ENCODE peak calls at places on chromosomes 2 and 18, in seven cellular contexts. N, B, X, M, F, R and A are unnamed samples. For H3K36me3, the result is how much of the 10 kb centered on the place peaks cover.

GRCh38 chr2:43210467-43211303 is 15.7 kb downstream of the ZFP36L2 start:
- DNase-seq in N (peak), M (peak), X (peak), B (no peak), F (no peak), R (peak), A (peak)

GRCh38 chr2:149849133-149849532 is 261.6 kb upstream of the MMADHC start:
- DNase-seq in R (no peak), M (no peak), N (no peak), X (no peak), B (no peak), F (no peak), A (no peak)

GRCh38 chr2:1233280-1233679 is 180.0 kb upstream of the TPO start:
- DNase-seq in B (no peak), R (no peak), F (no peak), X (no peak), N (no peak), M (no peak), A (no peak)

GRCh38 chr2:226478121-226478809 is 321.4 kb downstream of the IRS1 start:
- DNase-seq in R (peak), N (peak), M (peak), B (no peak), X (peak), F (peak), A (peak)

GRCh38 chr2:128642801-128643200 is 324.1 kb upstream of the HS6ST1 start:
- DNase-seq in N (no peak), F (no peak), X (peak), R (no peak), B (no peak), M (no peak), A (no peak)

GRCh38 chr18:75478996-75479870 is 51.7 kb upstream of the SMIM21 start:
- DNase-seq in R (peak), N (no peak), M (peak), B (no peak), F (no peak), X (no peak), A (no peak)

GRCh38 chr2:171847627-171848026 is 46.4 kb downstream of the SLC25A12 start:
- DNase-seq in N (no peak), R (no peak), F (no peak), M (no peak), X (no peak), B (no peak), A (no peak)

GRCh38 chr2:101516833-101517690 is 42.1 kb upstream of the RFX8 start:
- DNase-seq in M (no peak), F (no peak), X (peak), R (peak), N (no peak), B (no peak), A (no peak)

GRCh38 chr2:75134802-75135201 is 64.5 kb downstream of the TACR1 start:
- DNase-seq in X (no peak), B (no peak), M (no peak), F (no peak), R (no peak), N (no peak), A (no peak)

GRCh38 chr2:61988462-61989366 is 83.2 kb downstream of the COMMD1 start:
- DNase-seq in R (peak), F (no peak), N (no peak), B (no peak), X (no peak), M (no peak), A (no peak)

GRCh38 chr2:229836847-229837246 is 85.0 kb downstream of the TRIP12 start:
- DNase-seq in N (no peak), F (no peak), X (no peak), R (no peak), M (no peak), B (no peak), A (no peak)

GRCh38 chr2:5474716-5475115 is 217.5 kb upstream of the SOX11 start:
- DNase-seq in X (no peak), R (no peak), M (no peak), N (no peak), B (no peak), F (no peak), A (no peak)

GRCh38 chr2:161839931-161840330 is 215.7 kb downstream of the SLC4A10 start:
- DNase-seq in R (no peak), B (no peak), M (no peak), F (no peak), X (no peak), N (no peak), A (no peak)

GRCh38 chr18:74493689-74494088 is 2.5 kb upstream of the CNDP2 start:
- DNase-seq in M (no peak), N (peak), R (peak), X (peak), F (peak), B (peak), A (no peak)

GRCh38 chr2:235768606-235769005 is 274.8 kb downstream of the AGAP1 start:
- DNase-seq in M (no peak), F (no peak), R (peak), N (no peak), X (no peak), B (no peak), A (no peak)

GRCh38 chr2:128040166-128040771 is 12.4 kb upstream of the SAP130 start:
- DNase-seq in F (no peak), N (no peak), X (no peak), M (no peak), B (no peak), R (no peak), A (no peak)

GRCh38 chr2:96816836-96817702 is 1.0 kb downstream of the CNNM3 start:
- DNase-seq in X (no peak), N (no peak), R (peak), B (no peak), F (no peak), M (no peak), A (no peak)

GRCh38 chr2:42328148-42328833 is 32.7 kb downstream of the COX7A2L start:
- DNase-seq in X (no peak), F (no peak), B (no peak), N (no peak), M (no peak), R (peak), A (no peak)

GRCh38 chr18:52652451-52652850 is 312.5 kb downstream of the DCC start:
- DNase-seq in N (no peak), R (no peak), M (no peak), F (no peak), X (no peak), B (no peak), A (no peak)

GRCh38 chr2:201891676-201892075 is 85.3 kb downstream of the CDK15 start:
- DNase-seq in F (no peak), N (no peak), R (no peak), M (no peak), X (no peak), B (no peak), A (no peak)

GRCh38 chr2:134479696-134480330 is 225.9 kb downstream of the MGAT5 start:
- DNase-seq in B (peak), F (no peak), N (no peak), X (no peak), M (no peak), R (no peak), A (no peak)

GRCh38 chr2:27362678-27363420 is 6.3 kb upstream of the GTF3C2 start:
- DNase-seq in B (no peak), M (no peak), F (no peak), N (no peak), X (no peak), R (no peak), A (no peak)

GRCh38 chr18:79523221-79523737 is 127.5 kb downstream of the NFATC1 start:
- DNase-seq in M (no peak), R (no peak), N (no peak), B (no peak), F (no peak), X (no peak), A (no peak)

GRCh38 chr2:235433860-235434259 is 60.0 kb upstream of the AGAP1 start:
- DNase-seq in N (peak), B (no peak), F (peak), R (peak), X (peak), M (peak), A (peak)

GRCh38 chr2:23286765-23287155 is 98.2 kb upstream of the KLHL29 start:
- DNase-seq in X (no peak), M (peak), F (peak), B (peak), N (peak), R (peak), A (no peak)

GRCh38 chr2:31401580-31401979 is 13.0 kb downstream of the XDH start:
- DNase-seq in X (no peak), R (peak), F (no peak), N (no peak), M (no peak), B (no peak), A (no peak)

GRCh38 chr2:231922311-231922710 is 3.9 kb downstream of the NPPC start:
- DNase-seq in R (no peak), N (no peak), F (no peak), X (no peak), B (no peak), M (no peak), A (peak)

GRCh38 chr2:203404996-203405395 is 76.8 kb downstream of the ABI2 start:
- DNase-seq in F (no peak), R (peak), M (no peak), X (no peak), N (no peak), B (no peak), A (no peak)

GRCh38 chr18:14925281-14925709 is 177.3 kb downstream of the ANKRD30B start:
- DNase-seq in X (no peak), N (no peak), B (no peak), R (no peak), F (no peak), M (no peak), A (no peak)

DNA sequence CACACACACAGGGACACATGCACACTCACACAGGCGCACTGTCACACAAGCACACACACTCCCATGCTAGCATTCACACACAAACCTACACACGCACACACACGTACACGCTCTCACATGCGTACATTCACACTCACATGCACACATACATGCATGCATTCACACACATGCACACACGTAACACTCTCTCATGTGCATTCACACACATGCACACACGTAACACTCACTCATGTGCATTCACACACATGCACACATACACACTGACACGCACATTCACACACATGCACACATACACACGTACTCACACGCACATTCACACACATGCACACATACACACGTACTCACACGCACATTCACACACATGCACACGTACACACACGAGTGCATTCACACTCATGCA is 16.3 kb downstream of the ADI1 start:
- DNase-seq in R (no peak), B (no peak), M (no peak), X (no peak), F (no peak), N (no peak), A (no peak)
- H3K36me3 ChIP-seq in R (under half), B (under half), M (under half), X (under half), F (under half), N (under half), A (half or more)

DNA sequence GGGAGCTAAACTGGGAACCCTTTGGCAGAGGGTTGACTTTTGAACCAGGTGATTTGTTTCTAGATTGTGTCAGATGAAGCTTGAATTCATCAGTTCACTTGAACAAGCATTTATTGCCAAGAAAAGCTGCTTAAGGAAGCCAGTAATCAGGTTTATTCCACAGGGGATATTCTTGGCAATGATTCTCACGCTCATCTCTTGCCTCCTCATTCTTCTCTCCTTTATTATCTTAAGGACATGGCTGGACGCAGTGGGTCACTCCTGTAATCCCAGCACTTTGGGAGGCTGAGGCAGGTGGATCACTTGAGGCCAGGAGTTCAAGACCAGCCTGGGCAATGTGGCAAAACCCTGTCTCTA is 100.9 kb downstream of the ALPK2 start:
- DNase-seq in N (no peak), M (no peak), B (no peak), F (no peak), R (peak), X (no peak), A (no peak)
- TF ChIP-seq POLR2A in N (no peak), M (no peak), B (no peak), F (no peak), R (no peak), X (no peak), A (no peak)

GRCh38 chr2:240760576-240761246 is 59.3 kb downstream of the KIF1A start:
- DNase-seq in X (no peak), B (no peak), M (no peak), R (no peak), N (no peak), F (no peak), A (no peak)
- TF ChIP-seq CTCF in X (no peak), B (no peak), M (no peak), R (no peak), N (no peak), F (no peak), A (no peak)

DNA sequence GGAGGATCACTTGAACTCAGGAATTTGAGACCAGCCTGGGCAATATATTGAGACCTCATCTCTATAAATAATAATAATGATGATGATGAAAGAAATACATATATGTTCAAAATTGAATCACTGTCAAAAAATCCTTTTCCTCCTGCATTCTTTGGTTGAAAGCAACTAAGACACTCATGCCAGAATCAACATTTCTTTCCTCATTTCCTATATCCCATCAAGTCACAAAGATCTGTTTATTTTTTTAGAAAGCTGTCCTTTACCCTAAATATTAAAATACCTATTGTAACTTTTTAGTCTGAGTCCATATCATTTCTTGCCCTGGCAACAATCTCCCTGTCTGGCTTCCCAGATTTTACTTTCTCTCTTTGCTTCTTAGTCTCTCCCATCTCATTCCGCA is 31.8 kb upstream of the PPP4R3B start:
- DNase-seq in F (no peak), M (no peak), R (peak), B (no peak), N (no peak), X (no peak), A (no peak)
- H3K36me3 ChIP-seq in F (under half), M (under half), R (under half), B (under half), N (under half), X (under half), A (under half)

GRCh38 chr2:241149925-241150659 is at the start of gene PPP1R7:
- DNase-seq in R (peak), B (no peak), F (peak), X (peak), M (peak), N (peak), A (peak)
- TF ChIP-seq POLR2A in R (peak), B (peak), F (peak), X (no peak), M (peak), N (peak), A (no peak)

GRCh38 chr2:241724259-241724974 is 10.0 kb upstream of the D2HGDH start:
- DNase-seq in X (no peak), N (no peak), R (no peak), F (no peak), M (no peak), B (no peak), A (peak)
- TF ChIP-seq CTCF in X (no peak), N (no peak), R (peak), F (no peak), M (no peak), B (no peak), A (peak)

GRCh38 chr2:108460345-108461037 is 11.5 kb downstream of the GCC2 start:
- DNase-seq in R (no peak), B (no peak), X (no peak), F (no peak), M (no peak), N (no peak), A (no peak)
- H3K36me3 ChIP-seq in R (under half), B (under half), X (under half), F (under half), M (under half), N (under half), A (half or more)

DNA sequence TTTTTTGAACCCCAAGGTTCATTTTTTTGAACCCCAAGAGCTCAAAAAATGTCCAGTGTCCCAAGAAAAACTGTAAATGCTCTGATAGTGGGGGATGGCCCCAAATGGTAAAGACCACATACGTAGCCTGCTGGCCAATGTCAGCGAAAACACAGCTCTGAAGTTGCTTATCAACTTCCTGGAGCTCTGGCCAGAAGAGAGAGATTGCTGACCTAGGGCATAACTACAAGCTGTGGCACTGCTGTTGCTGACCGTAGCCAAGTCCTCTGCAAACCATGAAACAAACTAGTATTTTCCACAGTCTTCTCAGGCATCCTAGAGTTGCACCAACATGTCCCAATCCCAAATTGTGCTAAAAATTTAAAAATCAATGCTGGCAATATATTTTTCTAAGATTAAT is 50.9 kb downstream of the REEP1 start:
- DNase-seq in F (no peak), B (no peak), X (peak), M (no peak), R (no peak), N (no peak), A (no peak)
- TF ChIP-seq POLR2A in F (no peak), B (no peak), X (no peak), M (no peak), R (no peak), N (no peak), A (no peak)

GRCh38 chr2:199471443-199472057 is 13.8 kb upstream of the SATB2 start:
- DNase-seq in M (peak), B (no peak), N (peak), X (peak), R (peak), F (peak), A (peak)
- TF ChIP-seq CTCF in M (no peak), B (no peak), N (peak), X (no peak), R (peak), F (peak), A (peak)

GRCh38 chr2:28400921-28401320 is 8.3 kb downstream of the FOSL2 start:
- DNase-seq in F (no peak), M (no peak), X (no peak), N (no peak), R (no peak), B (no peak), A (no peak)
- H3K36me3 ChIP-seq in F (under half), M (under half), X (under half), N (under half), R (half or more), B (under half), A (under half)